ENCODE peak calls at places on chromosomes 1 and 21, in four cellular contexts. F is K562, M is IMR-90, J is A549. L is an unnamed sample.
A peak's percentile ranks its signal among the peaks of the same experiment; 100 is the strongest.

GRCh38 chr1:42765832-42766722 is 751 bp downstream of the P3H1 start:
- DNase-seq in M (peak; percentile 83), J (peak; percentile 58), F (peak; percentile 63), L (peak; percentile 66)

GRCh38 chr1:81802601-81803422 is 2.1 kb downstream of the ADGRL2 start:
- DNase-seq in M (peak; percentile 33), F (no peak), J (peak; percentile 45), L (peak; percentile 42)

GRCh38 chr21:36576441-36576840 is 96.5 kb upstream of the CLDN14 start:
- DNase-seq in J (no peak), M (no peak), F (no peak), L (no peak)

GRCh38 chr1:117181630-117182041 is 29.1 kb downstream of the VTCN1 start:
- DNase-seq in F (peak; percentile 15), J (no peak), M (no peak), L (no peak)

GRCh38 chr1:28173151-28173979 is 3.1 kb downstream of the PTAFR start:
- DNase-seq in M (peak; percentile 34), F (no peak), J (no peak), L (peak; percentile 11)

GRCh38 chr1:93475691-93476090 is 27.8 kb downstream of the FNBP1L start:
- DNase-seq in M (no peak), J (no peak), F (no peak), L (no peak)

GRCh38 chr21:33069243-33069642 is 698 bp upstream of the OLIG1 start:
- DNase-seq in F (no peak), J (no peak), M (no peak), L (no peak)

GRCh38 chr1:214568328-214568727 is 16.9 kb upstream of the PTPN14 start:
- DNase-seq in M (peak; percentile 49), J (no peak), F (no peak), L (no peak)

GRCh38 chr1:174982971-174983689 is 16.6 kb upstream of the CACYBP start:
- DNase-seq in M (peak; percentile 49), J (peak; percentile 66), F (peak; percentile 43), L (peak; percentile 34)

GRCh38 chr1:30404341-30404740 is 319.0 kb downstream of the MATN1 start:
- DNase-seq in M (no peak), J (no peak), F (no peak), L (no peak)

GRCh38 chr1:218384576-218384975 is 39.4 kb downstream of the TGFB2 start:
- DNase-seq in J (peak; percentile 44), M (peak; percentile 65), F (no peak), L (no peak)

GRCh38 chr1:152777510-152778137 is 2.7 kb downstream of the LCE1F start:
- DNase-seq in F (peak; percentile 46), J (peak; percentile 48), M (no peak), L (peak; percentile 54)

GRCh38 chr1:35264861-35265260 is 3.6 kb upstream of the ZMYM4 start:
- DNase-seq in M (peak; percentile 35), F (no peak), J (peak; percentile 62), L (no peak)

GRCh38 chr1:62218603-62219002 is 24.0 kb downstream of the L1TD1 start:
- DNase-seq in M (no peak), F (no peak), J (no peak), L (no peak)

GRCh38 chr21:45452696-45453307 is 47.8 kb downstream of the COL18A1 start:
- DNase-seq in M (no peak), J (no peak), F (no peak), L (no peak)

GRCh38 chr21:45541221-45542039 is 810 bp downstream of the SLC19A1 start:
- DNase-seq in J (peak; percentile 52), M (peak; percentile 33), F (peak; percentile 97), L (peak; percentile 68)

GRCh38 chr1:49356594-49356993 is 579.9 kb upstream of the BEND5 start:
- DNase-seq in M (no peak), F (no peak), J (no peak), L (no peak)

GRCh38 chr1:81695741-81696140 is 105.0 kb upstream of the ADGRL2 start:
- DNase-seq in F (no peak), J (peak; percentile 18), M (peak; percentile 81), L (no peak)

GRCh38 chr1:115428676-115429075 is 90.6 kb upstream of the NGF start:
- DNase-seq in J (no peak), F (no peak), M (no peak), L (no peak)

GRCh38 chr1:15739259-15739658 is 3.0 kb upstream of the TMEM82 start:
- DNase-seq in J (no peak), M (no peak), F (no peak), L (no peak)

GRCh38 chr1:185850366-185850765 is 116.2 kb downstream of the HMCN1 start:
- DNase-seq in F (no peak), M (peak; percentile 30), J (no peak), L (no peak)

GRCh38 chr1:231611111-231611510 is 15.5 kb upstream of the DISC1 start:
- DNase-seq in M (no peak), F (no peak), J (no peak), L (no peak)

GRCh38 chr1:12480748-12481362 is 137.2 kb downstream of the DHRS3 start:
- DNase-seq in F (peak; percentile 50), M (peak; percentile 96), J (peak; percentile 89), L (no peak)

GRCh38 chr1:228228601-228229074 is 20.8 kb downstream of the OBSCN start:
- DNase-seq in F (no peak), J (peak; percentile 45), M (peak; percentile 98), L (no peak)

GRCh38 chr21:29148535-29148934 is 18.1 kb downstream of the MAP3K7CL start:
- DNase-seq in M (peak; percentile 64), F (no peak), J (no peak), L (no peak)

GRCh38 chr21:29146726-29147125 is 16.3 kb downstream of the MAP3K7CL start:
- DNase-seq in J (no peak), F (no peak), M (no peak), L (no peak)

GRCh38 chr21:29145837-29146453 is 15.5 kb downstream of the MAP3K7CL start:
- DNase-seq in F (no peak), M (no peak), J (no peak), L (no peak)

GRCh38 chr21:29144736-29145353 is 14.4 kb downstream of the MAP3K7CL start:
- DNase-seq in M (peak; percentile 61), J (no peak), F (no peak), L (no peak)

DNA sequence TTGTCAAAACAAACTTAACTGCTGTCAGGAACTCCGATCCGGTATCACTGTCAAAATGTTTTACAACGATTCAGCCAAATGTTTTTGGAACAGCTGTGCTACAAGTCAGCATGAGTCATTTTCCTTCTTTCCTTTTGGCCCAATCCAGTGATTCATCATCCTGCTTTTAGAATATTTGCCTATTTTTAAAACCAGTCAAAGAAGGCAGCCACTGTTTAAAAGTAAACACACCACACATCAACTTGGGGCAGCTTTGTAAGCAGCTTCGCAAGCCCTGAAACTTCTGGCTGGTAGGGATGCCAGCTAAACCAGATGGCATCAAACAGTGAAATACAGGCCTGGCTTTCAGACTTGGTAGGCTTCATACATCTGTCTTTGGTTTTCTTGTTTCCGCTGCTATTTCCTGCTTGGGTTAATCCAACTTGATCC is 14.9 kb downstream of the MAP3K7CL start:
- DNase-seq in M (peak; percentile 95), F (no peak), J (peak; percentile 17), L (no peak)
- TF ChIP-seq BHLHE40 in M (no peak), F (no peak), J (no peak), L (no peak)

GRCh38 chr1:245988393-245989078 is 518.5 kb downstream of the SMYD3 start:
- DNase-seq in F (peak; percentile 98), J (no peak), M (no peak), L (no peak)

GRCh38 chr1:245986404-245987221 is 520.5 kb downstream of the SMYD3 start:
- DNase-seq in M (peak; percentile 88), F (peak; percentile 68), J (peak; percentile 11), L (peak; percentile 23)

GRCh38 chr1:245987997-245988392 is 519.1 kb downstream of the SMYD3 start:
- DNase-seq in J (no peak), M (no peak), F (peak; percentile 35), L (no peak)

GRCh38 chr1:245987577-245987976 is 519.5 kb downstream of the SMYD3 start:
- DNase-seq in F (peak; percentile 53), M (no peak), J (no peak), L (no peak)

GRCh38 chr1:245987222-245987545 is 519.9 kb downstream of the SMYD3 start:
- DNase-seq in M (no peak), F (no peak), J (no peak), L (no peak)
- TF ChIP-seq BHLHE40 in M (no peak), F (no peak), J (no peak), L (no peak)

GRCh38 chr1:212457740-212458338 is 25.1 kb downstream of the NENF start:
- DNase-seq in M (peak; percentile 37), F (peak; percentile 71), J (peak; percentile 71), L (peak; percentile 69)
- TF ChIP-seq BHLHE40 in M (no peak), F (no peak), J (no peak), L (no peak)

GRCh38 chr1:53501065-53502005 is 42.1 kb downstream of the DMRTB1 start:
- DNase-seq in F (no peak), M (no peak), J (no peak), L (no peak)
- TF ChIP-seq BHLHE40 in F (no peak), M (no peak), J (no peak), L (no peak)

GRCh38 chr21:39385299-39386145 is 36.6 kb upstream of the HMGN1 start:
- DNase-seq in M (peak; percentile 75), F (no peak), J (peak; percentile 92), L (no peak)
- TF ChIP-seq BHLHE40 in M (no peak), F (no peak), J (peak; percentile 50), L (no peak)

GRCh38 chr1:109198043-109198695 is 15.5 kb upstream of the SARS1 start:
- DNase-seq in M (peak; percentile 91), F (peak; percentile 87), J (peak; percentile 60), L (no peak)
- TF ChIP-seq BHLHE40 in M (no peak), F (no peak), J (no peak), L (no peak)